ENCODE peak calls at places on chromosomes 4 and X, in four cellular contexts. One of them, this sample, is unnamed.

GRCh38 chr4:77787969-77788368 is 31.2 kb downstream of the CNOT6L start:
- DNase-seq in NCI-H187 treated with DMSO at 0.1 percent for 48 hours: no peak
- DNase-seq in upper lobe of right lung: no peak
- DNase-seq in H9: no peak
- DNase-seq in this sample: no peak

GRCh38 chrX:108437789-108438623 is at the start of gene COL4A6:
- DNase-seq in NCI-H187 treated with DMSO at 0.1 percent for 48 hours: no peak
- DNase-seq in H9: peak
- DNase-seq in upper lobe of right lung: peak
- DNase-seq in this sample: no peak

GRCh38 chr4:1695913-1696312 is 11.8 kb upstream of the FAM53A start:
- DNase-seq in upper lobe of right lung: no peak
- DNase-seq in H9: no peak
- DNase-seq in NCI-H187 treated with DMSO at 0.1 percent for 48 hours: no peak
- DNase-seq in this sample: peak

GRCh38 chr4:142036795-142037583 is 400.6 kb downstream of the IL15 start:
- DNase-seq in upper lobe of right lung: no peak
- DNase-seq in H9: no peak
- DNase-seq in NCI-H187 treated with DMSO at 0.1 percent for 48 hours: no peak
- DNase-seq in this sample: no peak

GRCh38 chr4:82284475-82284857 is 89.3 kb downstream of the HNRNPD start:
- DNase-seq in H9: no peak
- DNase-seq in NCI-H187 treated with DMSO at 0.1 percent for 48 hours: no peak
- DNase-seq in upper lobe of right lung: no peak
- DNase-seq in this sample: peak

GRCh38 chr4:26237916-26238315 is 82.9 kb upstream of the RBPJ start:
- DNase-seq in NCI-H187 treated with DMSO at 0.1 percent for 48 hours: no peak
- DNase-seq in upper lobe of right lung: no peak
- DNase-seq in H9: no peak
- DNase-seq in this sample: peak

GRCh38 chr4:4666693-4667642 is 125.1 kb upstream of the STX18 start:
- DNase-seq in upper lobe of right lung: no peak
- DNase-seq in H9: peak
- DNase-seq in NCI-H187 treated with DMSO at 0.1 percent for 48 hours: no peak
- DNase-seq in this sample: no peak

GRCh38 chr4:165326831-165327210 is 648 bp upstream of the MSMO1 start:
- DNase-seq in upper lobe of right lung: no peak
- DNase-seq in H9: peak
- DNase-seq in NCI-H187 treated with DMSO at 0.1 percent for 48 hours: no peak
- DNase-seq in this sample: peak

GRCh38 chr4:1082215-1083182 is 30.9 kb downstream of the RNF212 start:
- DNase-seq in H9: peak
- DNase-seq in NCI-H187 treated with DMSO at 0.1 percent for 48 hours: no peak
- DNase-seq in upper lobe of right lung: peak
- DNase-seq in this sample: peak

GRCh38 chr4:73831569-73831968 is 4.9 kb upstream of the CXCL6 start:
- DNase-seq in H9: no peak
- DNase-seq in NCI-H187 treated with DMSO at 0.1 percent for 48 hours: no peak
- DNase-seq in upper lobe of right lung: no peak
- DNase-seq in this sample: peak

GRCh38 chr4:126748736-126749135 is 884.0 kb upstream of the INTU start:
- DNase-seq in NCI-H187 treated with DMSO at 0.1 percent for 48 hours: no peak
- DNase-seq in upper lobe of right lung: no peak
- DNase-seq in H9: no peak
- DNase-seq in this sample: no peak

This sample was measured in myocyte.